ENCODE peak calls at places on chromosomes 16 and 17, in six cellular contexts. Y, A, R, G, I and Q are unnamed samples.

GRCh38 chr17:78322858-78323455 is 36.9 kb downstream of the SOCS3 start:
- DNase-seq in R (no peak), G (peak), A (no peak), I (no peak), Y (no peak), Q (peak)

GRCh38 chr16:85172465-85173071 is 60.3 kb upstream of the CIBAR2 start:
- DNase-seq in G (no peak), R (peak), A (no peak), I (no peak), Y (no peak), Q (no peak)

GRCh38 chr16:55123652-55124051 is 193.0 kb downstream of the IRX5 start:
- DNase-seq in G (no peak), I (no peak), A (no peak), Y (no peak), R (no peak), Q (no peak)

GRCh38 chr17:56982312-56982711 is 4.4 kb downstream of the SCPEP1 start:
- DNase-seq in A (no peak), Y (no peak), I (no peak), R (no peak), G (no peak), Q (no peak)

GRCh38 chr17:79079421-79080200 is 5.0 kb downstream of the ENGASE start:
- DNase-seq in I (no peak), Y (no peak), A (no peak), R (no peak), G (no peak), Q (no peak)

GRCh38 chr17:80029235-80029974 is 6.3 kb downstream of the TBC1D16 start:
- DNase-seq in Y (no peak), I (no peak), A (peak), G (peak), R (peak), Q (peak)

GRCh38 chr17:74840989-74841666 is 18.6 kb downstream of the GRIN2C start:
- DNase-seq in A (peak), R (peak), G (peak), I (no peak), Y (no peak), Q (no peak)

GRCh38 chr16:53415504-53415903 is 18.8 kb upstream of the RBL2 start:
- DNase-seq in I (no peak), R (no peak), G (no peak), Y (no peak), A (no peak), Q (no peak)

GRCh38 chr17:53626286-53626685 is 196.4 kb upstream of the KIF2B start:
- DNase-seq in R (peak), I (no peak), A (peak), Y (no peak), G (no peak), Q (peak)

GRCh38 chr17:39919087-39919683 is 750 bp upstream of the GSDMB start:
- DNase-seq in R (no peak), Y (no peak), G (no peak), I (no peak), A (no peak), Q (no peak)

GRCh38 chr17:1003972-1004768 is 7.2 kb downstream of the TIMM22 start:
- DNase-seq in G (no peak), I (no peak), Y (no peak), A (no peak), R (no peak), Q (no peak)

GRCh38 chr17:15446036-15446435 is 21.4 kb downstream of the CDRT4 start:
- DNase-seq in G (no peak), A (no peak), I (no peak), Y (no peak), R (no peak), Q (no peak)

GRCh38 chr16:53946745-53947386 is 242.9 kb downstream of the FTO start:
- DNase-seq in I (no peak), R (no peak), A (no peak), G (no peak), Y (no peak), Q (no peak)

GRCh38 chr16:27245276-27246231 is 23.0 kb downstream of the NSMCE1 start:
- DNase-seq in I (no peak), Y (no peak), G (no peak), A (peak), R (peak), Q (peak)